ENCODE peak calls at places on chromosomes 4 and X, in five cellular contexts. One of them, this sample, is unnamed.

GRCh38 chrX:43882294-43882681 is at the start of gene MAOB:
- ATAC-seq in heart left ventricle: no peak
- ATAC-seq in left lung: peak
- ATAC-seq in gastrocnemius medialis: peak
- ATAC-seq in lower lobe of right lung: peak
- ATAC-seq in this sample: peak

GRCh38 chr4:37976513-37976912 is 16.3 kb downstream of the PTTG2 start:
- ATAC-seq in heart left ventricle: no peak
- ATAC-seq in left lung: no peak
- ATAC-seq in gastrocnemius medialis: peak
- ATAC-seq in lower lobe of right lung: peak
- ATAC-seq in this sample: peak

GRCh38 chr4:24888475-24888874 is 24.4 kb downstream of the CCDC149 start:
- ATAC-seq in heart left ventricle: no peak
- ATAC-seq in left lung: no peak
- ATAC-seq in gastrocnemius medialis: no peak
- ATAC-seq in lower lobe of right lung: no peak
- ATAC-seq in this sample: no peak

GRCh38 chr4:56762484-56763250 is 58.8 kb downstream of the SPINK2 start:
- ATAC-seq in heart left ventricle: no peak
- ATAC-seq in left lung: no peak
- ATAC-seq in gastrocnemius medialis: no peak
- ATAC-seq in lower lobe of right lung: no peak
- ATAC-seq in this sample: no peak

GRCh38 chrX:151633157-151633556 is 62.1 kb upstream of the PRRG3 start:
- ATAC-seq in heart left ventricle: no peak
- ATAC-seq in left lung: no peak
- ATAC-seq in gastrocnemius medialis: no peak
- ATAC-seq in lower lobe of right lung: no peak
- ATAC-seq in this sample: no peak

GRCh38 chr4:189178125-189178746 is 762.4 kb upstream of the FRG1 start:
- ATAC-seq in heart left ventricle: no peak
- ATAC-seq in left lung: no peak
- ATAC-seq in gastrocnemius medialis: no peak
- ATAC-seq in lower lobe of right lung: no peak
- ATAC-seq in this sample: no peak

GRCh38 chrX:2584659-2585470 is 84.1 kb upstream of the DHRSX start:
- ATAC-seq in heart left ventricle: no peak
- ATAC-seq in left lung: no peak
- ATAC-seq in gastrocnemius medialis: no peak
- ATAC-seq in lower lobe of right lung: no peak
- ATAC-seq in this sample: no peak

GRCh38 chrX:153764786-153765137 is 713 bp downstream of the PLXNB3 start:
- ATAC-seq in heart left ventricle: no peak
- ATAC-seq in left lung: no peak
- ATAC-seq in gastrocnemius medialis: no peak
- ATAC-seq in lower lobe of right lung: no peak
- ATAC-seq in this sample: no peak

GRCh38 chr4:6027392-6027791 is 9.2 kb upstream of the C4orf50 start:
- ATAC-seq in heart left ventricle: no peak
- ATAC-seq in left lung: no peak
- ATAC-seq in gastrocnemius medialis: no peak
- ATAC-seq in lower lobe of right lung: no peak
- ATAC-seq in this sample: no peak

GRCh38 chr4:164734476-164734875 is 19.5 kb upstream of the SMIM31 start:
- ATAC-seq in heart left ventricle: no peak
- ATAC-seq in left lung: no peak
- ATAC-seq in gastrocnemius medialis: no peak
- ATAC-seq in lower lobe of right lung: no peak
- ATAC-seq in this sample: no peak

GRCh38 chr4:42605264-42605663 is 51.6 kb downstream of the ATP8A1 start:
- ATAC-seq in heart left ventricle: peak
- ATAC-seq in left lung: no peak
- ATAC-seq in gastrocnemius medialis: peak
- ATAC-seq in lower lobe of right lung: peak
- ATAC-seq in this sample: peak

GRCh38 chrX:40260123-40260751 is 162.5 kb upstream of the BCOR start:
- ATAC-seq in heart left ventricle: no peak
- ATAC-seq in left lung: peak
- ATAC-seq in gastrocnemius medialis: no peak
- ATAC-seq in lower lobe of right lung: peak
- ATAC-seq in this sample: no peak

GRCh38 chr4:55355555-55355954 is 9.5 kb downstream of the SRD5A3 start:
- ATAC-seq in heart left ventricle: no peak
- ATAC-seq in left lung: no peak
- ATAC-seq in gastrocnemius medialis: no peak
- ATAC-seq in lower lobe of right lung: no peak
- ATAC-seq in this sample: no peak

GRCh38 chrX:40107291-40108083 is 9.7 kb upstream of the BCOR start:
- ATAC-seq in heart left ventricle: peak
- ATAC-seq in left lung: peak
- ATAC-seq in gastrocnemius medialis: peak
- ATAC-seq in lower lobe of right lung: peak
- ATAC-seq in this sample: peak

GRCh38 chrX:96407981-96408380 is 276.7 kb upstream of the DIAPH2 start:
- ATAC-seq in heart left ventricle: no peak
- ATAC-seq in left lung: no peak
- ATAC-seq in gastrocnemius medialis: no peak
- ATAC-seq in lower lobe of right lung: no peak
- ATAC-seq in this sample: no peak

GRCh38 chr4:16764622-16765021 is 133.8 kb downstream of the LDB2 start:
- ATAC-seq in heart left ventricle: no peak
- ATAC-seq in left lung: no peak
- ATAC-seq in gastrocnemius medialis: no peak
- ATAC-seq in lower lobe of right lung: no peak
- ATAC-seq in this sample: no peak

GRCh38 chr4:14431155-14432134 is 570.8 kb upstream of the CPEB2 start:
- ATAC-seq in heart left ventricle: peak
- ATAC-seq in left lung: no peak
- ATAC-seq in gastrocnemius medialis: no peak
- ATAC-seq in lower lobe of right lung: no peak
- ATAC-seq in this sample: no peak

GRCh38 chr4:87118826-87119225 is 101.6 kb downstream of the KLHL8 start:
- ATAC-seq in heart left ventricle: no peak
- ATAC-seq in left lung: no peak
- ATAC-seq in gastrocnemius medialis: no peak
- ATAC-seq in lower lobe of right lung: no peak
- ATAC-seq in this sample: no peak

GRCh38 chr4:145868637-145869409 is 69.8 kb downstream of the ZNF827 start:
- ATAC-seq in heart left ventricle: no peak
- ATAC-seq in left lung: no peak
- ATAC-seq in gastrocnemius medialis: no peak
- ATAC-seq in lower lobe of right lung: no peak
- ATAC-seq in this sample: no peak

GRCh38 chr4:136811496-136812077 is 720.7 kb downstream of the PCDH18 start:
- ATAC-seq in heart left ventricle: no peak
- ATAC-seq in left lung: no peak
- ATAC-seq in gastrocnemius medialis: no peak
- ATAC-seq in lower lobe of right lung: no peak
- ATAC-seq in this sample: no peak

GRCh38 chr4:108830509-108831244 is 67.8 kb upstream of the ETNPPL start:
- ATAC-seq in heart left ventricle: peak
- ATAC-seq in left lung: peak
- ATAC-seq in gastrocnemius medialis: peak
- ATAC-seq in lower lobe of right lung: peak
- ATAC-seq in this sample: no peak

GRCh38 chrX:34528081-34528480 is 129.0 kb downstream of the TMEM47 start:
- ATAC-seq in heart left ventricle: no peak
- ATAC-seq in left lung: no peak
- ATAC-seq in gastrocnemius medialis: no peak
- ATAC-seq in lower lobe of right lung: no peak
- ATAC-seq in this sample: no peak
- TF ChIP-seq CTCF in heart left ventricle: no peak
- TF ChIP-seq CTCF in left lung: no peak
- TF ChIP-seq CTCF in gastrocnemius medialis: no peak
- TF ChIP-seq CTCF in lower lobe of right lung: no peak
- TF ChIP-seq CTCF in this sample: no peak

GRCh38 chrX:147476008-147476407 is 435.7 kb upstream of the FMR1 start:
- ATAC-seq in heart left ventricle: no peak
- ATAC-seq in left lung: peak
- ATAC-seq in gastrocnemius medialis: no peak
- ATAC-seq in lower lobe of right lung: no peak
- ATAC-seq in this sample: no peak
- TF ChIP-seq CTCF in heart left ventricle: peak
- TF ChIP-seq CTCF in left lung: no peak
- TF ChIP-seq CTCF in gastrocnemius medialis: no peak
- TF ChIP-seq CTCF in lower lobe of right lung: peak
- TF ChIP-seq CTCF in this sample: no peak

GRCh38 chrX:137195296-137195695 is 161.5 kb upstream of the GPR101 start:
- ATAC-seq in heart left ventricle: no peak
- ATAC-seq in left lung: no peak
- ATAC-seq in gastrocnemius medialis: no peak
- ATAC-seq in lower lobe of right lung: no peak
- ATAC-seq in this sample: no peak

GRCh38 chrX:137198040-137198439 is 164.2 kb upstream of the GPR101 start:
- ATAC-seq in heart left ventricle: no peak
- ATAC-seq in left lung: no peak
- ATAC-seq in gastrocnemius medialis: no peak
- ATAC-seq in lower lobe of right lung: no peak
- ATAC-seq in this sample: no peak

GRCh38 chrX:137195991-137196390 is 162.2 kb upstream of the GPR101 start:
- ATAC-seq in heart left ventricle: no peak
- ATAC-seq in left lung: no peak
- ATAC-seq in gastrocnemius medialis: no peak
- ATAC-seq in lower lobe of right lung: no peak
- ATAC-seq in this sample: no peak

GRCh38 chrX:137194164-137194563 is 160.4 kb upstream of the GPR101 start:
- ATAC-seq in heart left ventricle: no peak
- ATAC-seq in left lung: peak
- ATAC-seq in gastrocnemius medialis: no peak
- ATAC-seq in lower lobe of right lung: peak
- ATAC-seq in this sample: no peak
- TF ChIP-seq CTCF in heart left ventricle: peak
- TF ChIP-seq CTCF in left lung: peak
- TF ChIP-seq CTCF in gastrocnemius medialis: no peak
- TF ChIP-seq CTCF in lower lobe of right lung: peak
- TF ChIP-seq CTCF in this sample: no peak

DNA sequence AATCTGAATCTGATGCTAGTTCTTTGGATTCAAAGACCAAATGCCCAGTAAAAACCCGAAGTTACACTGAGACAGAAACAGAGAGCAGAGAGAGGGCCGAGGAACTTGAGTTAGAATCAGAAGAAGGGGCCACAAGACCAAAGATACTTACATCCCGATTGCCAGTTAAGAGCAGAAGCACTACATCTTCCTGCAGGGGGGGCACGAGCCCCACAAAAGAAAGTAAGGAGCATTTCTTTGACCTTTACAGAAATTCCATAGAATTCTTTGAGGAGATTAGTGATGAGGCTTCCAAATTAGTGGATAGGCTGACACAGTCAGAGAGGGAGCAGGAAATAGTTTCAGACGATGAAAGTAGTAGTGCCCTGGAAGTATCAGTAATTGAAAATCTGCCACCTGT is 309.3 kb downstream of the ANK2 start:
- ATAC-seq in heart left ventricle: no peak
- ATAC-seq in left lung: no peak
- ATAC-seq in gastrocnemius medialis: no peak
- ATAC-seq in lower lobe of right lung: no peak
- ATAC-seq in this sample: no peak
- TF ChIP-seq CTCF in heart left ventricle: no peak
- TF ChIP-seq CTCF in left lung: no peak
- TF ChIP-seq CTCF in gastrocnemius medialis: no peak
- TF ChIP-seq CTCF in lower lobe of right lung: no peak
- TF ChIP-seq CTCF in this sample: no peak